ENCODE peak calls at places on chromosomes 7 and 10, in seven cellular contexts. W is esophagus squamous epithelium, X is kidney, P is stomach, B is fibroblast of lung, G is uterus, L is heart right ventricle. V is an unnamed sample.

GRCh38 chr7:135300913-135301765 is 67.5 kb downstream of the STRA8 start:
- DNase-seq in B (peak; percentile 12), W (no peak), G (no peak), P (no peak), X (no peak), L (no peak), V (no peak)

GRCh38 chr10:68118657-68119056 is 9.4 kb downstream of the MYPN start:
- DNase-seq in X (no peak), G (no peak), W (no peak), B (no peak), L (no peak), P (no peak), V (no peak)

GRCh38 chr10:93464826-93465388 is 17.2 kb downstream of the MYOF start:
- DNase-seq in X (no peak), P (no peak), G (no peak), W (no peak), L (no peak), B (peak; percentile 63), V (no peak)

GRCh38 chr7:135755351-135755753 is 6.7 kb upstream of the FAM180A start:
- DNase-seq in P (no peak), W (no peak), G (peak; percentile 70), X (no peak), L (no peak), B (no peak), V (no peak)

GRCh38 chr7:102140952-102141370 is 145.7 kb upstream of the SH2B2 start:
- DNase-seq in G (no peak), X (no peak), P (no peak), L (no peak), B (no peak), W (no peak), V (no peak)

GRCh38 chr7:4681922-4682620 is at the start of gene FOXK1:
- DNase-seq in P (peak; percentile 78), X (peak; percentile 93), G (peak; percentile 78), B (peak; percentile 65), W (no peak), L (peak; percentile 85), V (peak; percentile 69)

GRCh38 chr7:134327896-134328295 is 11.2 kb upstream of the SLC35B4 start:
- DNase-seq in W (no peak), P (no peak), L (no peak), G (peak; percentile 16), B (peak; percentile 35), X (no peak), V (no peak)

GRCh38 chr7:27185013-27185707 is at the start of gene HOXA11:
- DNase-seq in G (peak; percentile 82), P (peak; percentile 22), B (no peak), W (no peak), X (peak; percentile 82), L (no peak), V (peak; percentile 99)

GRCh38 chr7:70571986-70572385 is 560.0 kb upstream of the GALNT17 start:
- DNase-seq in X (no peak), L (peak; percentile 42), B (no peak), W (no peak), P (no peak), G (no peak), V (no peak)

GRCh38 chr7:19377611-19378339 is 232.6 kb upstream of the FERD3L start:
- DNase-seq in P (no peak), B (peak; percentile 83), X (no peak), G (no peak), W (no peak), L (no peak), V (peak; percentile 49)

GRCh38 chr7:114985316-114985715 is 63.4 kb downstream of the MDFIC start:
- DNase-seq in W (no peak), X (no peak), G (no peak), L (no peak), P (no peak), B (no peak), V (no peak)

GRCh38 chr10:91034494-91035157 is 113.7 kb upstream of the ANKRD1 start:
- DNase-seq in B (peak; percentile 70), L (peak; percentile 68), G (peak; percentile 71), X (peak; percentile 86), P (peak; percentile 33), W (no peak), V (peak; percentile 26)

GRCh38 chr7:122383934-122384333 is 79.4 kb upstream of the FEZF1 start:
- DNase-seq in P (no peak), G (no peak), W (no peak), L (no peak), X (no peak), B (no peak), V (no peak)

GRCh38 chr7:122384528-122384927 is 80.0 kb upstream of the FEZF1 start:
- DNase-seq in P (no peak), X (no peak), W (no peak), G (no peak), L (no peak), B (no peak), V (no peak)

GRCh38 chr7:122379491-122379890 is 74.9 kb upstream of the FEZF1 start:
- DNase-seq in L (no peak), P (no peak), G (no peak), W (no peak), X (no peak), B (no peak), V (no peak)

DNA sequence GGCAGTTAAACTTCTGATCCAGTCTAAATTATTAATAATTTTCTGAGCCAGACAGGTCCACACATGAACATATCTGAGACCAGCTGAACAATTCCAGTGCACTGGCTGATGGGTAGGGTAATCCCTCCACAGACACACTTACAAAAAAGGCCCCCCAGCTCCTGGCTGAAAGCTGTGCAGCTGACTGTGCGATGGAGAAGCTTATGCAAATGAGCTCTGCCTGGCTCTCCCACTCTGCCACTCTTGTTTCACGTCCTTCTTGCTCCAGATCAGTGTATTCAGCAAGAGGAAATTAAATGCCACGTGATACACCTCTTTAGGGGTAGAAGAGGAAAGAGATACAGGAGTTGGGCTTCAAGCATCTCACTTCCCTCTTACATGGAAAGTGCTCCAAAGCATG is 76.4 kb upstream of the FEZF1 start:
- DNase-seq in B (no peak), L (no peak), X (no peak), P (no peak), W (no peak), G (no peak), V (no peak)
- H3K27ac ChIP-seq in B (no peak overlapping the region), L (no peak overlapping the region), X (no peak overlapping the region), P (no peak overlapping the region), W (no peak overlapping the region), G (no peak overlapping the region), V (no peak overlapping the region)

GRCh38 chr7:90312745-90313144 is 8.4 kb downstream of the FAM237B start:
- DNase-seq in X (no peak), G (no peak), W (no peak), B (peak; percentile 3), P (no peak), L (no peak), V (no peak)
- TF ChIP-seq CTCF in X (no peak), G (no peak), W (no peak), B (peak; percentile 41), P (no peak), L (peak; percentile 17), V (peak; percentile 9)

GRCh38 chr7:80225361-80225760 is 90.7 kb downstream of the GNAI1 start:
- DNase-seq in L (no peak), P (no peak), X (no peak), B (peak; percentile 56), W (no peak), G (no peak), V (no peak)
- H3K27ac ChIP-seq in L (no peak overlapping the region), P (no peak overlapping the region), X (no peak overlapping the region), B (no peak overlapping the region), W (no peak overlapping the region), G (no peak overlapping the region), V (no peak overlapping the region)

GRCh38 chr10:24989867-24990266 is 26.1 kb downstream of the ENKUR start:
- DNase-seq in P (no peak), B (peak; percentile 3), L (no peak), G (no peak), X (no peak), W (no peak), V (no peak)
- TF ChIP-seq CTCF in P (no peak), B (no peak), L (peak; percentile 41), G (peak; percentile 37), X (no peak), W (no peak), V (peak; percentile 27)

DNA sequence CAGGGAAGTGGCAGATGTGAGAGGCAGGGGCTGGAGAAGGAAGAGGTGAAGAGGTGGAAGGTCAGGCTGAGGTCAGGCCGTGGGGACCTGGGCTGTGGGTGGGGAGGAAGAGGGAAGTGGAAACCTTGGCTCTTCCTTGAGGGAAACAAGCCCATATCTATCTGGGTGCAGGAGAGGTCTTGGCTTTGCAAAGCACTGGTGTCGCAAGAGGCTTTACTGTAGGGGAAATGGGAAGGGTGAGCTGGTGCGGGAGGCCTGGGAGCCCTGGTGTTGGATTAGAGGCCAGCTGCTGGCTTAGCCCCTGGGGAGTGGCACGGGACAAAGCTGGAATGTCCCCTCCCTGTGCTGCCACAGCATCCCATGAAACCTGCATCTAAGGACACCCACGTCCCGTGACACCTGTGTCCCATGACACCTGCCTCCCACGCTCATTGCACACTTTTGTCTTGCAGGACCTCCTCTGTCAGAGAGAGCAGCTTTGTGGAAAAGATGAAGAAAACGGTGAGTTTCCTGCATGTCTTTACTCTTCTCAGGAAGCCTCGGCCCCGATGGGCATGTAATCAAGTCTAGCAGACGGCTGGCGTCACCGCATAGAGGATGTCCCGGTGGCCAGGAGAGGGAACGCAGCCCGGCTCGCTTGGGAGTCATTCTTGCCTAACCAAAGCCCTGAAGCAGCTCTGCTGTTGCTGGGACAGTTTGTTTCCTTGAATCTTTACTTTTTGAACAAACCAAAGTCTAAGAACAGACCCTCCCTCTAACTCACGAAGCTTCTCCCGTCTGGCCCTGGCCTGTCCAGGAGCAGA is 22.2 kb downstream of the TMEM120A start:
- DNase-seq in X (no peak), L (peak; percentile 67), P (no peak), G (no peak), B (no peak), W (no peak), V (no peak)
- H3K27ac ChIP-seq in X (no peak overlapping the region), L (peak overlapping the region; percentile 73), P (peak overlapping the region; percentile 67), G (peak overlapping the region; percentile 25), B (no peak overlapping the region), W (peak overlapping the region; percentile 53), V (peak overlapping the region; percentile 6)

GRCh38 chr10:45015590-45015989 is 14.9 kb downstream of the ZNF22 start:
- DNase-seq in G (no peak), W (no peak), P (no peak), L (no peak), X (no peak), B (no peak), V (no peak)
- TF ChIP-seq CTCF in G (no peak), W (no peak), P (no peak), L (no peak), X (no peak), B (no peak), V (no peak)

V was measured in RWPE1.